ENCODE peak calls at places on chromosomes 7 and 10, in ten cellular contexts. A, F, N, B, Y, U, E, G, L and C are unnamed samples.

GRCh38 chr10:70315815-70316214 is 32.0 kb upstream of the NPFFR1 start:
- DNase-seq in E (no peak), U (no peak), F (no peak), G (no peak), Y (no peak), A (no peak), N (no peak), B (no peak), L (no peak), C (peak; percentile 24)

GRCh38 chr10:34687434-34688205 is 127.5 kb downstream of the PARD3 start:
- DNase-seq in F (no peak), E (no peak), A (no peak), G (no peak), B (no peak), L (no peak), N (no peak), U (no peak), Y (no peak), C (no peak)

GRCh38 chr7:2894118-2894940 is 50.2 kb upstream of the GNA12 start:
- DNase-seq in G (peak; percentile 34), A (no peak), N (no peak), E (no peak), U (no peak), Y (no peak), F (peak; percentile 80), B (no peak), L (no peak), C (no peak)

GRCh38 chr7:75915416-75916156 is 631 bp downstream of the POR start:
- DNase-seq in N (no peak), B (peak; percentile 31), A (no peak), F (peak; percentile 33), E (no peak), L (no peak), Y (no peak), G (peak; percentile 15), U (peak; percentile 25), C (peak; percentile 36)

GRCh38 chr10:83917519-83918506 is 221.5 kb upstream of the GHITM start:
- DNase-seq in G (no peak), E (no peak), U (no peak), F (peak; percentile 16), N (no peak), L (no peak), B (peak; percentile 42), A (no peak), Y (peak; percentile 4), C (no peak)

GRCh38 chr10:2329082-2329481 is 591.8 kb upstream of the ADARB2 start:
- DNase-seq in A (no peak), U (no peak), E (no peak), B (no peak), G (no peak), L (no peak), F (no peak), N (no peak), Y (no peak), C (no peak)

GRCh38 chr7:106779877-106780276 is 85.2 kb upstream of the PIK3CG start:
- DNase-seq in F (no peak), Y (no peak), A (no peak), G (no peak), B (no peak), L (no peak), U (no peak), E (no peak), N (no peak), C (no peak)

GRCh38 chr10:71390921-71391690 is 5.6 kb upstream of the CDH23 start:
- DNase-seq in B (no peak), Y (no peak), E (no peak), U (no peak), L (no peak), N (no peak), G (no peak), F (no peak), A (no peak), C (no peak)

GRCh38 chr10:21171936-21172773 is 275.0 kb upstream of the NEBL start:
- DNase-seq in G (peak; percentile 59), E (no peak), Y (no peak), B (no peak), L (no peak), A (no peak), N (peak; percentile 79), U (no peak), F (no peak), C (no peak)

GRCh38 chr7:47782022-47782421 is 166.2 kb downstream of the PKD1L1 start:
- DNase-seq in F (no peak), N (no peak), B (no peak), A (no peak), U (no peak), Y (no peak), L (no peak), E (no peak), G (no peak), C (no peak)

GRCh38 chr10:8051851-8052257 is 2.6 kb upstream of the GATA3 start:
- DNase-seq in E (no peak), G (no peak), L (no peak), F (no peak), N (no peak), Y (no peak), U (no peak), B (no peak), A (no peak), C (no peak)

GRCh38 chr10:109929501-109930219 is 6.3 kb upstream of the XPNPEP1 start:
- DNase-seq in F (no peak), G (no peak), B (no peak), L (no peak), E (no peak), A (no peak), Y (no peak), N (no peak), U (no peak), C (no peak)

GRCh38 chr7:64581929-64582894 is 19.3 kb upstream of the ZNF680 start:
- DNase-seq in G (no peak), U (no peak), F (no peak), Y (no peak), L (no peak), A (no peak), B (no peak), E (no peak), N (no peak), C (no peak)

GRCh38 chr7:127786184-127786583 is 134.2 kb downstream of the SND1 start:
- DNase-seq in E (no peak), A (no peak), U (no peak), L (no peak), F (no peak), N (no peak), B (no peak), G (no peak), Y (no peak), C (no peak)

GRCh38 chr7:81299272-81299671 is 380.4 kb upstream of the SEMA3C start:
- DNase-seq in A (peak; percentile 88), F (no peak), G (no peak), L (no peak), U (peak; percentile 93), E (no peak), N (no peak), B (peak; percentile 24), Y (no peak), C (peak; percentile 50)

GRCh38 chr7:20280475-20281351 is 50.0 kb upstream of the ITGB8 start:
- DNase-seq in U (peak; percentile 54), Y (no peak), B (no peak), L (no peak), G (no peak), N (no peak), F (no peak), E (no peak), A (no peak), C (no peak)

GRCh38 chr10:63210611-63211196 is 77.6 kb downstream of the NRBF2 start:
- DNase-seq in L (no peak), G (no peak), Y (no peak), N (no peak), A (no peak), F (peak; percentile 51), B (no peak), E (no peak), U (no peak), C (peak; percentile 45)

GRCh38 chr7:47763063-47763974 is 181.4 kb upstream of the TNS3 start:
- DNase-seq in G (peak; percentile 82), A (peak; percentile 96), F (no peak), B (no peak), L (no peak), U (peak; percentile 86), E (no peak), Y (no peak), N (peak; percentile 62), C (peak; percentile 35)

GRCh38 chr7:101900103-101900502 is 82.7 kb downstream of the CUX1 start:
- DNase-seq in N (no peak), B (peak; percentile 46), F (no peak), Y (peak; percentile 44), A (no peak), E (no peak), L (no peak), U (peak; percentile 54), G (no peak), C (no peak)